ENCODE peak calls at places on chromosomes 6 and 20, in six cellular contexts. V is stomach, B is endothelial cell of umbilical vein, H is HCT116, Y is sigmoid colon, E is H1. W is an unnamed sample.

GRCh38 chr6:143027058-143027457 is 33.6 kb upstream of the AIG1 start:
- DNase-seq in V (peak; percentile 60), B (peak; percentile 61), H (peak; percentile 7), Y (no peak), E (peak; percentile 71), W (peak; percentile 47)

GRCh38 chr6:155373276-155373675 is 59.0 kb upstream of the TFB1M start:
- DNase-seq in V (no peak), B (no peak), H (no peak), Y (no peak), E (no peak), W (no peak)

GRCh38 chr6:52497652-52498408 is 77.7 kb downstream of the EFHC1 start:
- DNase-seq in V (no peak), B (no peak), H (no peak), Y (peak; percentile 82), E (peak; percentile 46), W (peak; percentile 56)

GRCh38 chr6:96907498-96907897 is 9.8 kb upstream of the NDUFAF4 start:
- DNase-seq in V (no peak), B (no peak), H (no peak), Y (no peak), E (no peak), W (no peak)

GRCh38 chr6:153034139-153034538 is 31.6 kb upstream of the MTRF1L start:
- DNase-seq in V (no peak), B (no peak), H (no peak), Y (no peak), E (no peak), W (no peak)

GRCh38 chr20:39800548-39800947 is 838.4 kb downstream of the DHX35 start:
- DNase-seq in V (no peak), B (peak; percentile 9), H (no peak), Y (peak; percentile 69), E (no peak), W (no peak)

GRCh38 chr6:111776236-111777189 is 96.7 kb downstream of the FYN start:
- DNase-seq in V (no peak), B (no peak), H (no peak), Y (no peak), E (no peak), W (no peak)

GRCh38 chr6:75893058-75893775 is 144.2 kb downstream of the MYO6 start:
- DNase-seq in V (no peak), B (peak; percentile 81), H (peak; percentile 63), Y (no peak), E (no peak), W (no peak)

GRCh38 chr6:5744497-5744896 is 262.2 kb downstream of the NRN1 start:
- DNase-seq in V (no peak), B (no peak), H (no peak), Y (no peak), E (no peak), W (no peak)

GRCh38 chr20:47368301-47368700 is 11.8 kb upstream of the ZMYND8 start:
- DNase-seq in V (no peak), B (no peak), H (no peak), Y (no peak), E (no peak), W (no peak)

GRCh38 chr6:79134699-79135474 is 56.8 kb upstream of the PHIP start:
- DNase-seq in V (no peak), B (no peak), H (no peak), Y (no peak), E (no peak), W (no peak)

GRCh38 chr20:44085616-44086434 is 101.2 kb downstream of the JPH2 start:
- DNase-seq in V (no peak), B (no peak), H (no peak), Y (no peak), E (no peak), W (no peak)

GRCh38 chr6:169964440-169965212 is 213.2 kb downstream of the ERMARD start:
- DNase-seq in V (peak; percentile 18), B (no peak), H (no peak), Y (no peak), E (no peak), W (no peak)

GRCh38 chr20:45374101-45374467 is 4.0 kb downstream of the TP53TG5 start:
- DNase-seq in V (no peak), B (no peak), H (no peak), Y (no peak), E (no peak), W (no peak)

GRCh38 chr6:110990835-110991576 is 9.2 kb downstream of the RPF2 start:
- DNase-seq in V (no peak), B (no peak), H (no peak), Y (no peak), E (no peak), W (no peak)

GRCh38 chr20:58851221-58851968 is 693 bp upstream of the GNAS-AS1 start:
- DNase-seq in V (no peak), B (no peak), H (no peak), Y (no peak), E (peak; percentile 71), W (peak; percentile 56)

GRCh38 chr6:4732691-4733315 is 43.4 kb upstream of the CDYL start:
- DNase-seq in V (peak; percentile 44), B (peak; percentile 85), H (peak; percentile 31), Y (peak; percentile 85), E (peak; percentile 64), W (peak; percentile 36)

GRCh38 chr6:7617954-7618764 is 28.2 kb downstream of the SNRNP48 start:
- DNase-seq in V (no peak), B (no peak), H (no peak), Y (peak; percentile 74), E (no peak), W (peak; percentile 68)

GRCh38 chr6:79810153-79810806 is 137.1 kb downstream of the ELOVL4 start:
- DNase-seq in V (no peak), B (no peak), H (no peak), Y (no peak), E (no peak), W (no peak)

GRCh38 chr6:101083533-101084172 is 202.5 kb upstream of the ASCC3 start:
- DNase-seq in V (no peak), B (no peak), H (no peak), Y (no peak), E (no peak), W (no peak)

GRCh38 chr6:81806793-81807565 is 54.5 kb upstream of the TENT5A start:
- DNase-seq in V (no peak), B (no peak), H (no peak), Y (no peak), E (no peak), W (no peak)

GRCh38 chr6:25359191-25359861 is 80.2 kb downstream of the CARMIL1 start:
- DNase-seq in V (no peak), B (no peak), H (no peak), Y (peak; percentile 76), E (no peak), W (no peak)

GRCh38 chr20:3712279-3712873 is at the start of gene SIGLEC1:
- DNase-seq in V (peak; percentile 34), B (no peak), H (no peak), Y (peak; percentile 89), E (no peak), W (no peak)
- TF ChIP-seq POLR2AphosphoS5 in V (no peak), B (no peak), H (no peak), Y (no peak), E (no peak), W (no peak)

GRCh38 chr6:31158863-31159855 is 770 bp downstream of the TCF19 start:
- DNase-seq in V (no peak), B (no peak), H (no peak), Y (peak; percentile 63), E (peak; percentile 83), W (no peak)
- TF ChIP-seq CTCF in V (no peak), B (peak; percentile 10), H (no peak), Y (no peak), E (peak; percentile 41), W (no peak)

DNA sequence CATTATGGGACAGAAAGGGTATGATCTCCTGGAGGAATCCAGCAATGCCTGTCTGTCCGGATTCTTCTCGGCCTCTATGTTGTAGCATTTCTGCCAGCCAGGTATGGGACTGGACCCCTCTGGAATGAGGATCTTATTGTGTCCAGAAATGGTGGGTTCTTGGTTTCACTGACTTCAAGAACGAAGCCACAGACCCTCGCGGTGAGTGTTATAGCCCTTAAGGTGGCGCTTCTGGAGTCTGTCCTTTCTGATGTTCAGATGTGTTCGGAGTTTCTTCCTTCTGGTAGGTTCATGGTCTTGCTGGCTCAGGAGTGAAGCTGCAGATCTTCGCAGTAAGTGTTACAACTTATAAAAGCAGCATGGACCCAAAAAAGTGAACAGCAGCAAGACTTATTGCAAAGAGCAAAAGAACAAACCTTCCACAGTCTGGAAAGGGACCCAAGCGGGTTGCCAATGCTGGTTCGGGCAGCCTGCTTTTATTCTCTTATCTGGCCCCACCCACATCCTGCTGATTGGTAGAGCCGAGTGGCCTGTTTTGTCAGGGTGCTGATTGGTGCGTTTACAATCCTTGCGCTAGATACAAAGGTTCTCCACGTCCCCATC is 62.3 kb upstream of the IER3 start:
- DNase-seq in V (no peak), B (no peak), H (peak; percentile 78), Y (no peak), E (no peak), W (no peak)
- H3K27me3 ChIP-seq in V (no peaks in the 10 kb centered on the region), B (no peaks in the 10 kb centered on the region), H (no peaks in the 10 kb centered on the region), Y (no peaks in the 10 kb centered on the region), E (no peaks in the 10 kb centered on the region), W (no peaks in the 10 kb centered on the region)

DNA sequence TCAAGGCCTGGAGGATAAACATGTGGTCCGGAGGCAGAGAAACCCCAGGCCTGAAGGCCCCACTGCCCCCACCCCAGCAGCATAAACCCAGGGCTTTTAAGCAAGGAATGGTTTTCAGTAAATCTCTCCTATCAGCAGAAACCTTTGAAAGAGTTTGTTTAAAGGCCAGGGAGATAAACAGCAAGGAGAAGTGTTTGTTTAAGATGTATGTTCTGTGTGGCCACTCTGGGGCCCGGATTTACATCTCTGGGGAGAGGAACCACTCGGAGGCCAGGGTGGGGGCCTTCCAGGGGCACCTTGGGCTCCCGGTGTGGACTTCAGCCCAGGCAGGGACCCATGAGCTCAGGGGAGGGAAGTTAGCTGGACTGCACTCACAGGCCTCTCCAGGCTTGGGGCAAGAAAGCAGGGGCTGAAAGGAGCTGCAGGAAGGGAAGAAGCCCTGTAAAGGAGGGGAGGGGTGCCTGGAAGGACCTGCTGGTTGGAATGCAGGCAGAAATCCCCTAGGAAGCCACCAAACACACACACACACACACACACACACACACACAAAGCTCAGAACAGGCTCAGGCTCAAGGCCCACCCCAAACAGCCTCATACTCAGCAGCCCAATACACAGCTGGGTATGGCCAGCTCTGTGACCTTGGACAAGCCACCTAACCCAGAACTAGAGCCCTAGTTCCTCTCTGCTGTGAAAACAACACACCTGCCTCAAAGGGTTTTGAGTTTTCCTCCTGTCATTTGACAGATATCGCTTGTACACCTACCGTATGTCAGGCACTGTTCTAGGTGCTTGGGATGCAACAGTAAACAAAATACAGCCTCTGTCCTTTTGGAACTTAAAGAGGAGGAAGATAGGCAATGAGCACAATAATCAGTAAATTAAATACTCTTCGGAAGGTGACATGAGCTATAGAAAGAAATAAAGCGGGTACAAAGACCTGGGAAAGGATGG is 26.2 kb upstream of the FOXP4 start:
- DNase-seq in V (peak; percentile 89), B (no peak), H (no peak), Y (no peak), E (no peak), W (peak; percentile 38)
- TF ChIP-seq POLR2AphosphoS5 in V (peak; percentile 48), B (no peak), H (no peak), Y (no peak), E (no peak), W (no peak)

W was measured in upper lobe of left lung.